ENCODE peak calls at places on chromosome 14, in five cellular contexts. K is activated T-helper 1 cell treated with Interleukin-2 at 50 U/mL for 16 hours; W is CD8-positive, alpha-beta memory T cell; C is stimulated activated CD8-positive, alpha-beta memory T cell treated with anti-CD3 and anti-CD28 coated beads, Interleukin-12 subunit alpha, Interleukin-12 subunit beta, amount 100 ng/mL, for 1 hour; Y is central memory CD4-positive, alpha-beta T cell. Z is an unnamed sample.
A peak's percentile ranks its signal among the peaks of the same experiment; 100 is the strongest.

GRCh38 chr14:102028733-102029132 is 58.1 kb downstream of the HSP90AA1 start:
- DNase-seq in K (no peak), W (no peak), C (no peak), Y (no peak), Z (no peak)

GRCh38 chr14:94702629-94703028 is 67.3 kb downstream of the GSC start:
- DNase-seq in K (no peak), W (no peak), C (no peak), Y (no peak), Z (no peak)

GRCh38 chr14:64971890-64972785 is at the start of gene RAB15:
- DNase-seq in K (peak; percentile 30), W (peak; percentile 46), C (no peak), Y (peak; percentile 33), Z (no peak)

GRCh38 chr14:32711103-32711680 is 227.5 kb upstream of the NPAS3 start:
- DNase-seq in K (no peak), W (no peak), C (no peak), Y (no peak), Z (no peak)

GRCh38 chr14:33210304-33210703 is 271.6 kb downstream of the NPAS3 start:
- DNase-seq in K (no peak), W (no peak), C (no peak), Y (no peak), Z (no peak)

GRCh38 chr14:61148742-61149350 is 132.3 kb downstream of the TMEM30B start:
- DNase-seq in K (no peak), W (no peak), C (no peak), Y (no peak), Z (no peak)

GRCh38 chr14:23147676-23148075 is 28.6 kb upstream of the CEBPE start:
- DNase-seq in K (no peak), W (no peak), C (no peak), Y (no peak), Z (no peak)

GRCh38 chr14:75144944-75145343 is 18.1 kb upstream of the NEK9 start:
- DNase-seq in K (no peak), W (peak; percentile 35), C (no peak), Y (peak; percentile 6), Z (no peak)

GRCh38 chr14:68466491-68466977 is 326.3 kb downstream of the ZFP36L1 start:
- DNase-seq in K (no peak), W (no peak), C (no peak), Y (no peak), Z (peak; percentile 48)

GRCh38 chr14:85576161-85576560 is 46.2 kb downstream of the FLRT2 start:
- DNase-seq in K (no peak), W (no peak), C (no peak), Y (no peak), Z (no peak)

GRCh38 chr14:69882086-69882864 is 3.1 kb downstream of the SMOC1 start:
- DNase-seq in K (no peak), W (no peak), C (no peak), Y (no peak), Z (no peak)

GRCh38 chr14:101471723-101472517 is 89.4 kb upstream of the DIO3 start:
- DNase-seq in K (no peak), W (no peak), C (no peak), Y (no peak), Z (no peak)

GRCh38 chr14:100120522-100121269 is 38.7 kb downstream of the DEGS2 start:
- DNase-seq in K (no peak), W (no peak), C (no peak), Y (no peak), Z (no peak)

GRCh38 chr14:22668863-22669262 is 24.7 kb upstream of the OR6J1 start:
- DNase-seq in K (no peak), W (no peak), C (no peak), Y (no peak), Z (no peak)

GRCh38 chr14:24071144-24071697 is at the start of gene CPNE6:
- DNase-seq in K (no peak), W (no peak), C (no peak), Y (no peak), Z (no peak)

GRCh38 chr14:67385618-67386017 is 25.5 kb downstream of the EIF2S1 start:
- DNase-seq in K (no peak), W (no peak), C (no peak), Y (no peak), Z (no peak)

GRCh38 chr14:99679543-99679942 is 4.6 kb upstream of the CYP46A1 start:
- DNase-seq in K (no peak), W (no peak), C (no peak), Y (no peak), Z (no peak)

GRCh38 chr14:55609681-55610080 is 29.7 kb downstream of the KTN1 start:
- DNase-seq in K (no peak), W (no peak), C (no peak), Y (no peak), Z (no peak)

GRCh38 chr14:103073367-103073875 is 10.6 kb upstream of the LBHD2 start:
- DNase-seq in K (no peak), W (no peak), C (no peak), Y (no peak), Z (no peak)

GRCh38 chr14:104249092-104249491 is 110.7 kb downstream of the KIF26A start:
- DNase-seq in K (no peak), W (no peak), C (no peak), Y (no peak), Z (no peak)